ENCODE peak calls at places on chromosomes 11 and 22, in six cellular contexts. P is tibial artery; V is activated CD8-positive, alpha-beta memory T cell treated with anti-CD3 and anti-CD28 coated beads for 4 hours; L is Peyer's patch; K is activated CD4-positive, alpha-beta T cell treated with anti-CD3 and anti-CD28 coated beads, Interleukin-2, amount 10 ng/mL, durations not matched to agents 7 days and 5 days; O is HCT116. N is an unnamed sample.

GRCh38 chr22:30881361-30882180 is 87.0 kb downstream of the MORC2 start:
- DNase-seq in V (no peak), L (no peak), K (no peak), O (no peak), P (no peak), N (no peak)

GRCh38 chr11:100980156-100980555 is 149.5 kb downstream of the PGR start:
- DNase-seq in K (no peak), V (no peak), L (no peak), P (no peak), O (no peak), N (no peak)

GRCh38 chr11:2300290-2300935 is 1.3 kb downstream of the C11orf21 start:
- DNase-seq in P (no peak), O (no peak), L (peak; percentile 62), K (peak; percentile 45), V (no peak), N (peak; percentile 20)

GRCh38 chr11:66335531-66336233 is 552 bp downstream of the RIN1 start:
- DNase-seq in V (no peak), O (no peak), L (no peak), K (no peak), P (no peak), N (no peak)

GRCh38 chr11:64850979-64851567 is 6.6 kb upstream of the CDC42BPG start:
- DNase-seq in V (no peak), O (no peak), K (peak; percentile 49), L (peak; percentile 89), P (no peak), N (no peak)

GRCh38 chr11:132205006-132205405 is 834.6 kb downstream of the NTM start:
- DNase-seq in O (no peak), L (no peak), P (no peak), V (no peak), K (no peak), N (no peak)

GRCh38 chr11:76614471-76615183 is 55.9 kb downstream of the LRRC32 start:
- DNase-seq in V (no peak), O (no peak), K (no peak), L (peak; percentile 42), P (peak; percentile 94), N (no peak)

GRCh38 chr11:122116591-122116990 is 576 bp upstream of the BLID start:
- DNase-seq in O (no peak), K (no peak), V (no peak), L (no peak), P (no peak), N (no peak)

N was measured in colonic mucosa.